ENCODE peak calls at places on chromosomes 4 and X, in ten cellular contexts. F is activated CD4-positive, alpha-beta T cell treated with anti-CD3 and anti-CD28 coated beads, Interleukin-2, amount 10 ng/mL, durations not matched to agents 7 days and 5 days; O is T-helper 22 cell; X is amniotic stem cell; V is nucleus accumbens; K is KBM-7; Q is iris pigment epithelial cell; J is iPS-NIHi11; T is endothelial cell; D is GM04504. R is an unnamed sample.

GRCh38 chr4:57077550-57078311 is 32.5 kb downstream of the IGFBP7 start:
- DNase-seq in F (no peak), O (no peak), X (peak; percentile 21), V (no peak), K (no peak), Q (peak; percentile 98), J (peak; percentile 32), T (no peak), D (no peak), R (no peak)

GRCh38 chr4:5958199-5958735 is 60.0 kb downstream of the C4orf50 start:
- DNase-seq in F (no peak), O (no peak), X (no peak), V (no peak), K (no peak), Q (no peak), J (no peak), T (no peak), D (no peak), R (no peak)

GRCh38 chr4:48902266-48902665 is 4.3 kb downstream of the OCIAD2 start:
- DNase-seq in F (no peak), O (no peak), X (no peak), V (no peak), K (no peak), Q (peak; percentile 42), J (no peak), T (no peak), D (no peak), R (no peak)

GRCh38 chr4:76744253-76744921 is 153.6 kb downstream of the SOWAHB start:
- DNase-seq in F (no peak), O (no peak), X (peak; percentile 27), V (no peak), K (no peak), Q (peak; percentile 73), J (no peak), T (no peak), D (peak; percentile 53), R (no peak)

GRCh38 chrX:154398668-154399526 is 720 bp downstream of the RPL10 start:
- DNase-seq in F (peak; percentile 89), O (peak; percentile 58), X (peak; percentile 15), V (peak; percentile 38), K (peak; percentile 95), Q (peak; percentile 70), J (no peak), T (peak; percentile 76), D (no peak), R (peak; percentile 75)

GRCh38 chr4:8675383-8675782 is 82.8 kb downstream of the CPZ start:
- DNase-seq in F (no peak), O (no peak), X (no peak), V (no peak), K (peak; percentile 20), Q (peak; percentile 7), J (peak; percentile 96), T (peak; percentile 77), D (no peak), R (no peak)

GRCh38 chr4:98433608-98434198 is 172.5 kb downstream of the RAP1GDS1 start:
- DNase-seq in F (no peak), O (no peak), X (no peak), V (no peak), K (no peak), Q (no peak), J (no peak), T (no peak), D (no peak), R (no peak)

GRCh38 chr4:25861422-25861926 is 1.3 kb downstream of the SEL1L3 start:
- DNase-seq in F (peak; percentile 15), O (no peak), X (no peak), V (no peak), K (peak; percentile 41), Q (peak; percentile 60), J (no peak), T (no peak), D (no peak), R (no peak)

GRCh38 chr4:107906458-107907100 is 24.8 kb upstream of the CYP2U1 start:
- DNase-seq in F (no peak), O (no peak), X (no peak), V (no peak), K (no peak), Q (no peak), J (no peak), T (no peak), D (no peak), R (no peak)

GRCh38 chr4:163191999-163192398 is 25.3 kb upstream of the NAF1 start:
- DNase-seq in F (no peak), O (no peak), X (no peak), V (no peak), K (peak; percentile 44), Q (peak; percentile 50), J (no peak), T (no peak), D (no peak), R (no peak)

GRCh38 chrX:77527233-77528001 is 80.2 kb downstream of the FGF16 start:
- DNase-seq in F (no peak), O (no peak), X (no peak), V (peak; percentile 14), K (no peak), Q (no peak), J (peak; percentile 8), T (no peak), D (no peak), R (no peak)

GRCh38 chr4:157265281-157265680 is 44.8 kb downstream of the GRIA2 start:
- DNase-seq in F (no peak), O (no peak), X (no peak), V (no peak), K (no peak), Q (peak; percentile 52), J (peak; percentile 56), T (no peak), D (no peak), R (no peak)

GRCh38 chr4:1111259-1111809 is 2.0 kb downstream of the RNF212 start:
- DNase-seq in F (no peak), O (no peak), X (no peak), V (no peak), K (no peak), Q (no peak), J (no peak), T (no peak), D (no peak), R (no peak)

GRCh38 chr4:97367878-97368277 is 775.4 kb downstream of the STPG2 start:
- DNase-seq in F (no peak), O (no peak), X (no peak), V (no peak), K (no peak), Q (peak; percentile 71), J (no peak), T (no peak), D (no peak), R (no peak)

GRCh38 chrX:46579250-46579649 is 5.7 kb downstream of the CHST7 start:
- DNase-seq in F (no peak), O (no peak), X (no peak), V (no peak), K (no peak), Q (no peak), J (no peak), T (no peak), D (no peak), R (no peak)

GRCh38 chrX:9282325-9282724 is 182.5 kb upstream of the TBL1X start:
- DNase-seq in F (no peak), O (no peak), X (no peak), V (no peak), K (no peak), Q (no peak), J (no peak), T (no peak), D (no peak), R (no peak)

GRCh38 chr4:165312506-165312905 is 15.0 kb upstream of the MSMO1 start:
- DNase-seq in F (no peak), O (no peak), X (no peak), V (no peak), K (no peak), Q (peak; percentile 89), J (no peak), T (no peak), D (no peak), R (no peak)

GRCh38 chr4:100870940-100871772 is 353.3 kb upstream of the EMCN start:
- DNase-seq in F (no peak), O (no peak), X (no peak), V (no peak), K (no peak), Q (no peak), J (no peak), T (no peak), D (no peak), R (no peak)

GRCh38 chr4:13427599-13428325 is 56.4 kb downstream of the RAB28 start:
- DNase-seq in F (no peak), O (no peak), X (no peak), V (no peak), K (no peak), Q (peak; percentile 10), J (no peak), T (no peak), D (no peak), R (no peak)

GRCh38 chr4:131499139-131499873 is 1649.8 kb upstream of the PCDH10 start:
- DNase-seq in F (no peak), O (no peak), X (peak; percentile 32), V (no peak), K (peak; percentile 1), Q (peak; percentile 90), J (no peak), T (no peak), D (peak; percentile 56), R (no peak)

GRCh38 chr4:10694151-10694825 is 9.7 kb upstream of the CLNK start:
- DNase-seq in F (no peak), O (no peak), X (no peak), V (no peak), K (no peak), Q (no peak), J (no peak), T (no peak), D (no peak), R (no peak)

GRCh38 chr4:109730294-109731051 is 603 bp upstream of the PLA2G12A start:
- DNase-seq in F (no peak), O (no peak), X (peak; percentile 51), V (no peak), K (peak; percentile 77), Q (peak; percentile 64), J (peak; percentile 62), T (peak; percentile 55), D (peak; percentile 23), R (no peak)

GRCh38 chrX:150841466-150842197 is 56.8 kb downstream of the CD99L2 start:
- DNase-seq in F (no peak), O (no peak), X (no peak), V (no peak), K (no peak), Q (peak; percentile 76), J (no peak), T (no peak), D (no peak), R (no peak)

GRCh38 chrX:16870861-16871584 is 861 bp upstream of the RBBP7 start:
- DNase-seq in F (no peak), O (no peak), X (peak; percentile 25), V (peak; percentile 13), K (peak; percentile 77), Q (no peak), J (peak; percentile 16), T (peak; percentile 9), D (no peak), R (no peak)

GRCh38 chr4:139484861-139485311 is 31.0 kb downstream of the RAB33B start:
- DNase-seq in F (no peak), O (no peak), X (no peak), V (no peak), K (peak; percentile 58), Q (no peak), J (no peak), T (no peak), D (no peak), R (no peak)

GRCh38 chr4:53686521-53686920 is 95.2 kb upstream of the LNX1 start:
- DNase-seq in F (no peak), O (no peak), X (no peak), V (no peak), K (no peak), Q (no peak), J (no peak), T (no peak), D (no peak), R (no peak)

GRCh38 chr4:17197070-17197469 is 298.6 kb upstream of the LDB2 start:
- DNase-seq in F (no peak), O (no peak), X (no peak), V (peak; percentile 1), K (no peak), Q (no peak), J (no peak), T (no peak), D (no peak), R (no peak)

GRCh38 chr4:79364048-79364447 is 38.2 kb upstream of the NAA11 start:
- DNase-seq in F (no peak), O (no peak), X (no peak), V (no peak), K (no peak), Q (no peak), J (no peak), T (no peak), D (no peak), R (no peak)

R was measured in central memory CD4-positive, alpha-beta T cell.